ENCODE peak calls at places on chromosomes 7 and 10, in seven cellular contexts. X, T, S, P, Q, H and Z are unnamed samples.

GRCh38 chr10:52918714-52919316 is 146.2 kb upstream of the MBL2 start:
- DNase-seq in Q (no peak), S (no peak), H (no peak), P (no peak), X (no peak), T (no peak), Z (no peak)

GRCh38 chr7:157550300-157551275 is 213.8 kb downstream of the DNAJB6 start:
- DNase-seq in P (no peak), S (no peak), T (no peak), X (no peak), H (no peak), Q (no peak), Z (no peak)

GRCh38 chr7:111987115-111987826 is 218.9 kb downstream of the DOCK4 start:
- DNase-seq in P (no peak), S (no peak), X (no peak), T (no peak), H (no peak), Q (no peak), Z (no peak)

GRCh38 chr10:108597657-108598319 is 1325.5 kb downstream of the XPNPEP1 start:
- DNase-seq in H (peak), P (no peak), S (no peak), X (no peak), T (no peak), Q (no peak), Z (no peak)

GRCh38 chr7:20778063-20778721 is 8.5 kb downstream of the SP8 start:
- DNase-seq in Q (no peak), H (no peak), P (peak), T (peak), S (no peak), X (peak), Z (no peak)

GRCh38 chr10:105068497-105068896 is 427.4 kb downstream of the SORCS3 start:
- DNase-seq in S (no peak), T (no peak), X (no peak), Q (no peak), H (no peak), P (no peak), Z (no peak)

GRCh38 chr7:13981070-13981469 is 8.4 kb downstream of the ETV1 start:
- DNase-seq in T (peak), S (no peak), H (no peak), X (peak), Q (peak), P (no peak), Z (peak)

GRCh38 chr10:118511720-118512119 is 83.7 kb downstream of the PRLHR start:
- DNase-seq in S (no peak), X (no peak), T (no peak), P (no peak), Q (no peak), H (no peak), Z (no peak)

GRCh38 chr10:15579605-15580004 is 140.1 kb downstream of the ITGA8 start:
- DNase-seq in H (no peak), X (no peak), P (no peak), S (no peak), Q (no peak), T (no peak), Z (no peak)

GRCh38 chr10:16867990-16868389 is 50.8 kb upstream of the RSU1 start:
- DNase-seq in X (no peak), P (no peak), H (no peak), S (no peak), Q (no peak), T (no peak), Z (no peak)

GRCh38 chr7:48154792-48155413 is 16.4 kb upstream of the ABCA13 start:
- DNase-seq in Q (peak), X (no peak), P (no peak), S (no peak), T (peak), H (peak), Z (peak)

GRCh38 chr7:132218876-132219275 is 357.4 kb downstream of the PLXNA4 start:
- DNase-seq in T (no peak), Q (no peak), H (peak), P (no peak), X (no peak), S (no peak), Z (no peak)

GRCh38 chr7:1533569-1534329 is 3.2 kb downstream of the MAFK start:
- DNase-seq in X (peak), Q (no peak), P (no peak), S (no peak), T (peak), H (no peak), Z (no peak)

GRCh38 chr10:1050145-1050544 is 1.2 kb upstream of the IDI1 start:
- DNase-seq in P (no peak), T (no peak), Q (no peak), S (no peak), X (peak), H (peak), Z (no peak)

GRCh38 chr10:31754803-31755624 is 173.6 kb downstream of the ARHGAP12 start:
- DNase-seq in P (peak), S (no peak), Q (no peak), H (peak), T (no peak), X (no peak), Z (peak)

GRCh38 chr10:127813290-127813689 is 76.3 kb downstream of the FOXI2 start:
- DNase-seq in Q (peak), S (no peak), X (no peak), H (no peak), T (no peak), P (no peak), Z (peak)

GRCh38 chr10:60390224-60390626 is 550 bp upstream of the ANK3 start:
- DNase-seq in P (no peak), S (no peak), Q (no peak), X (no peak), H (no peak), T (no peak), Z (no peak)

GRCh38 chr7:138000081-138000701 is 1.7 kb downstream of the CREB3L2 start:
- DNase-seq in H (peak), S (no peak), X (peak), T (no peak), Q (no peak), P (no peak), Z (no peak)

GRCh38 chr10:99532687-99533495 is at the start of gene NKX2-3:
- DNase-seq in T (peak), S (no peak), H (no peak), P (peak), Q (no peak), X (peak), Z (no peak)

GRCh38 chr10:17123062-17123661 is 6.4 kb downstream of the CUBN start:
- DNase-seq in T (no peak), H (no peak), X (no peak), P (no peak), S (no peak), Q (no peak), Z (no peak)

GRCh38 chr10:93471110-93471651 is 11.0 kb downstream of the MYOF start:
- DNase-seq in P (no peak), X (no peak), Q (peak), H (peak), T (no peak), S (no peak), Z (no peak)

GRCh38 chr7:157616931-157617330 is 280.1 kb downstream of the DNAJB6 start:
- DNase-seq in Q (no peak), X (no peak), T (no peak), S (no peak), H (no peak), P (no peak), Z (no peak)

GRCh38 chr10:30227481-30227880 is 121.6 kb downstream of the MTPAP start:
- DNase-seq in P (no peak), T (no peak), S (no peak), X (no peak), Q (no peak), H (no peak), Z (no peak)

GRCh38 chr7:149261321-149261828 is 621 bp upstream of the ZNF783 start:
- DNase-seq in Q (no peak), S (no peak), T (peak), P (no peak), X (no peak), H (no peak), Z (no peak)

GRCh38 chr7:106518239-106518638 is 142.7 kb downstream of the CCDC71L start:
- DNase-seq in H (no peak), S (no peak), P (no peak), T (no peak), X (no peak), Q (no peak), Z (no peak)

GRCh38 chr10:78388331-78389050 is 354.8 kb downstream of the RPS24 start:
- DNase-seq in P (no peak), S (no peak), X (no peak), Q (no peak), H (no peak), T (no peak), Z (no peak)

GRCh38 chr10:121392657-121393056 is 205.6 kb downstream of the FGFR2 start:
- DNase-seq in S (no peak), H (no peak), P (no peak), T (no peak), Q (no peak), X (no peak), Z (no peak)

GRCh38 chr10:22251751-22252285 is 34.0 kb upstream of the EBLN1 start:
- DNase-seq in T (peak), Q (no peak), P (peak), H (no peak), S (no peak), X (no peak), Z (no peak)

GRCh38 chr10:99403674-99404073 is 26.8 kb downstream of the GOT1 start:
- DNase-seq in H (no peak), Q (no peak), T (no peak), S (no peak), X (no peak), P (no peak), Z (no peak)

GRCh38 chr7:39580150-39580874 is 14.1 kb downstream of the YAE1 start:
- DNase-seq in Q (peak), S (peak), T (peak), H (peak), X (peak), P (peak), Z (peak)

GRCh38 chr10:99537381-99538286 is 4.9 kb downstream of the NKX2-3 start:
- DNase-seq in X (peak), S (no peak), H (no peak), P (peak), T (peak), Q (no peak), Z (no peak)

GRCh38 chr7:112476390-112477052 is 4.3 kb upstream of the LSMEM1 start:
- DNase-seq in Q (no peak), S (no peak), H (no peak), P (no peak), X (no peak), T (no peak), Z (peak)

GRCh38 chr10:112585052-112585451 is 138.0 kb downstream of the VTI1A start:
- DNase-seq in Q (peak), T (no peak), P (no peak), S (no peak), H (no peak), X (no peak), Z (no peak)

GRCh38 chr7:155955367-155955635 is 143.0 kb upstream of the SHH start:
- DNase-seq in H (no peak), Q (no peak), S (no peak), X (no peak), P (no peak), T (no peak), Z (no peak)

GRCh38 chr7:75965617-75966016 is 28.8 kb downstream of the TMEM120A start:
- DNase-seq in P (no peak), S (no peak), T (peak), X (no peak), Q (no peak), H (no peak), Z (no peak)

GRCh38 chr7:38179719-38180333 is 1.8 kb downstream of the STARD3NL start:
- DNase-seq in H (no peak), S (no peak), X (no peak), P (no peak), Q (no peak), T (no peak), Z (no peak)

GRCh38 chr7:25758559-25758958 is 393.4 kb upstream of the NFE2L3 start:
- DNase-seq in H (no peak), P (no peak), X (no peak), Q (no peak), T (no peak), S (no peak), Z (no peak)

GRCh38 chr7:40297741-40298311 is 163.0 kb downstream of the SUGCT start:
- DNase-seq in P (no peak), H (no peak), X (no peak), T (no peak), Q (no peak), S (no peak), Z (no peak)

GRCh38 chr7:94510582-94511456 is 1.2 kb downstream of the CASD1 start:
- DNase-seq in X (no peak), S (no peak), T (peak), Q (no peak), P (no peak), H (peak), Z (no peak)

GRCh38 chr10:49611815-49612512 is 1.9 kb downstream of the SLC18A3 start:
- DNase-seq in Q (no peak), P (peak), S (no peak), H (no peak), T (no peak), X (no peak), Z (no peak)

GRCh38 chr10:49613882-49614241 is at the start of gene CHAT:
- DNase-seq in S (no peak), T (no peak), P (peak), H (no peak), Q (no peak), X (no peak), Z (no peak)

GRCh38 chr10:49612513-49613159 is 1.2 kb upstream of the CHAT start:
- DNase-seq in S (no peak), P (peak), X (peak), T (no peak), H (peak), Q (no peak), Z (no peak)

GRCh38 chr10:49614242-49615198 is 683 bp downstream of the CHAT start:
- DNase-seq in H (no peak), S (no peak), P (peak), T (no peak), Q (no peak), X (no peak), Z (no peak)

DNA sequence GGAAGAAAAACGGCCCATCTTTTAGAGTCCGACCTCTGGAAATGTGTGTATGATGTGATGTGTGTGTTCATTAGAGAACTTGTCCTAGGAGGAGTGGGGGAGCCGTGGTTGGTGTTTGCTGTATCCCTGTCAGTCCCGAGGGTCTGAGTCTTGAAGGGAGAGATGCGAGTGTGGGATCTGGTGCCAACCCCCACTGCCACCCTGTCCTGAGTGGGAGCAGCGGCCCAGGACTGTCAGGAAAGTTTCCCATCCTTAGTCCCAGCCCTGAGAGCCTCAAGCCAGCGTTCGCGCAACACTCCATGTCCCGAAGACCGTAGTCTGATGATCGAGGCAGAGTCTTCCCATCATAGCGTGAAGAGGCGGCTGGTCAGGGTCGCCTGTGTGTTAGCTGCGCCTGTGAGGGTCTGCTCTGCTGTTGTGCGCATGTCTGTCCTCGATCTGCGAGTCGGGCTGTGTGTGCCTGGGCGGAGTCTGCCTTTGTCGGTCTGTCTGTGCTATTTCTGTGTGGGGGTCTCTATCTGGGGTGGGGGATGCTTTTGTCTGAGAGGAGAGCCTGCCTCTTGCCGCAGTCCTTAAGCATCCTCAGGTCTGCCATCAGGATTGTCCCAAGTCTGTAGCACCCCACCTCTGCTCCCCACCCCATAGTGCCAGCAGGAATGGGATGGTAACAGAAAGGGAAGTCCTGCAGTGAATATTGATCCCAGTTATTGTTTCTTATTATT is 516 bp upstream of the CHAT start:
- DNase-seq in X (no peak), T (no peak), Q (no peak), S (no peak), H (no peak), P (peak), Z (no peak)
- TF ChIP-seq JUND in X (no peak), T (no peak), Q (no peak), S (no peak), H (no peak), P (no peak), Z (no peak)

GRCh38 chr7:134464496-134464895 is 5.6 kb upstream of the AKR1B1 start:
- DNase-seq in H (no peak), T (no peak), S (no peak), P (no peak), Q (no peak), X (no peak), Z (no peak)

GRCh38 chr7:134460000-134460399 is 1.1 kb upstream of the AKR1B1 start:
- DNase-seq in H (no peak), P (no peak), Q (no peak), S (no peak), T (no peak), X (no peak), Z (no peak)

GRCh38 chr7:134461921-134462320 is 3.0 kb upstream of the AKR1B1 start:
- DNase-seq in H (no peak), X (no peak), P (no peak), T (no peak), S (no peak), Q (no peak), Z (no peak)

GRCh38 chr7:134463751-134464150 is 4.9 kb upstream of the AKR1B1 start:
- DNase-seq in Q (no peak), S (no peak), T (no peak), P (no peak), X (no peak), H (no peak), Z (no peak)

DNA sequence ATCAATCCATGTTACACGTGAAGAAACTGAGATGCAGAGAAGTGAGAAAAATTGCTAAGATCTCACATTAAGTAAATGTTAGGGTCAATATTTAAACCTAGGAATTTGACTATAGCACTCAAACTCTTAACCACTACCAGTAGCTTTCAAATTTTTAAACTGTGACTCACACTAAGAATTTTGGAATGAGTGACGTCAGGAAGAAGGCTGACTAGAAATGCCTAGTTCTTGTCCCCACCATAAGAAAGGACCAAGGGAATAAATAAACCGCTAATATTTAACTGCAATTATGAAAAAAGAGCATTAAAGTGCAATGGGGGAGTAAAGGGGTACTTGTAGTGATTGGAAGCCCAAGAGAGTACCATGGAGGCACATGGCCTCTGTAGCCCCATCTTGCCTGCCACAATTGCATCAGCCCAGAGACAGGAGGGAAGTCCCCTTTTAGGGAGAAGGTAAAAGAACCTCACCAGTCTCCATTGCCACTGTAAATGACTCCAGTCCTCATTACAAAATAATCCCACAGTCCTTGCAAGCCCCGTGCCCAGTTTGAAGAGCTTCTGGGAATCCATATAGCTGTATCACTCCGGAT is 3.5 kb upstream of the AKR1B1 start:
- DNase-seq in P (no peak), X (no peak), H (peak), T (no peak), Q (no peak), S (no peak), Z (no peak)
- TF ChIP-seq JUND in P (no peak), X (no peak), H (no peak), T (peak), Q (no peak), S (no peak), Z (no peak)

DNA sequence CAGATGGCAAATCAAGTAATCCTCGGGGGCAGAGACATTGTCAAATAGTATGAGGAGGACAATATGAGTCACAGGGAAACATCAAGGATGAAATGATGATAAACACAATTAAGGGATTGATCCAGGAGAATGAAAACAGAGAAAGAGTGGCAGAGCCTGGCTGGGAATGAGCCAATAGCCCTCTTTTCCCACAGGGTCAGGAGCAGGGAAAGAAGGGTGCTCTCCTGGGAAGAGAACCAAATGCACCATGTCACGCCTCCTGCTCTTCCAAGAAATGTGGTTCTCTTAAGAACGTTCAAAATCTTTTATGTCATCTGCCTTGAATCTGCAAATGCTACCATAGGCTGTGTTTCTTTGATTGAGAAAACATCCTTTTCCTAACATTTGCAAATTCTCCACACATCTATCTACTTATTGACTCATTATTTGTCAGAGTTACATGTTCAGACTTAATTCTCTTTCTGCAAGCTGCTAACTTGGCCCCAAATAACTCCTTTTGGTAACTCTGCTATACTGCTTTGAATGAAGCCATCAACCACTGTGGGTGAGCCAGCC is 50.6 kb downstream of the HIPK2 start:
- DNase-seq in Q (no peak), T (no peak), S (no peak), H (no peak), X (no peak), P (no peak), Z (no peak)
- TF ChIP-seq JUND in Q (peak), T (no peak), S (no peak), H (no peak), X (no peak), P (no peak), Z (no peak)

GRCh38 chr7:2698581-2699288 is 10.7 kb downstream of the AMZ1 start:
- DNase-seq in X (no peak), S (peak), P (no peak), T (no peak), H (no peak), Q (no peak), Z (no peak)
- TF ChIP-seq JUND in X (no peak), S (peak), P (no peak), T (no peak), H (no peak), Q (no peak), Z (no peak)

GRCh38 chr10:14540611-14541010 is 209.9 kb upstream of the FRMD4A start:
- DNase-seq in H (no peak), Q (no peak), X (no peak), P (no peak), S (no peak), T (no peak), Z (no peak)

GRCh38 chr10:14541379-14541778 is 210.7 kb upstream of the FRMD4A start:
- DNase-seq in Q (no peak), H (no peak), X (no peak), T (no peak), P (no peak), S (no peak), Z (no peak)

GRCh38 chr10:14545827-14546226 is 215.1 kb upstream of the FRMD4A start:
- DNase-seq in X (no peak), S (no peak), Q (no peak), P (no peak), T (no peak), H (no peak), Z (peak)

GRCh38 chr10:14543904-14544210 is 213.1 kb upstream of the FRMD4A start:
- DNase-seq in P (no peak), H (no peak), T (no peak), Q (no peak), X (no peak), S (no peak), Z (no peak)

GRCh38 chr10:14543048-14543903 is 212.6 kb upstream of the FRMD4A start:
- DNase-seq in Q (no peak), S (no peak), X (no peak), H (no peak), T (no peak), P (no peak), Z (no peak)
- TF ChIP-seq JUND in Q (no peak), S (no peak), X (no peak), H (no peak), T (no peak), P (no peak), Z (no peak)

GRCh38 chr10:43264987-43265798 is 1.7 kb downstream of the RASGEF1A start:
- DNase-seq in X (no peak), S (no peak), H (no peak), Q (no peak), T (peak), P (no peak), Z (no peak)
- TF ChIP-seq JUND in X (no peak), S (no peak), H (no peak), Q (no peak), T (no peak), P (no peak), Z (no peak)

GRCh38 chr7:114412548-114412947 is 2.1 kb upstream of the FOXP2 start:
- DNase-seq in X (no peak), S (no peak), Q (no peak), T (no peak), P (no peak), H (no peak), Z (no peak)
- TF ChIP-seq JUND in X (no peak), S (no peak), Q (no peak), T (no peak), P (no peak), H (no peak), Z (no peak)

GRCh38 chr10:84077728-84078127 is 61.6 kb upstream of the GHITM start:
- DNase-seq in H (no peak), T (no peak), S (no peak), Q (no peak), X (no peak), P (no peak), Z (no peak)
- TF ChIP-seq JUND in H (no peak), T (no peak), S (no peak), Q (no peak), X (no peak), P (no peak), Z (no peak)